ENCODE peak calls at places on chromosomes 6 and 20, in eight cellular contexts. D is breast epithelium, V is GM06990, S is heart left ventricle, L is AG04449, A is hepatocyte, T is tibial nerve, I is OCI-LY7. E is an unnamed sample.

GRCh38 chr6:158536891-158537798 is 22.7 kb upstream of the TMEM181 start:
- DNase-seq in D (no peak), V (no peak), S (peak; percentile 36), L (no peak), A (peak; percentile 70), T (no peak), I (no peak), E (peak; percentile 20)

GRCh38 chr20:44819936-44820335 is 9.6 kb upstream of the RIMS4 start:
- DNase-seq in D (no peak), V (no peak), S (no peak), L (no peak), A (no peak), T (no peak), I (no peak), E (no peak)

GRCh38 chr6:146410851-146411595 is 132.6 kb upstream of the RAB32 start:
- DNase-seq in D (no peak), V (no peak), S (no peak), L (no peak), A (no peak), T (no peak), I (no peak), E (peak; percentile 70)

GRCh38 chr20:32473231-32474008 is 111.7 kb downstream of the NOL4L start:
- DNase-seq in D (no peak), V (no peak), S (no peak), L (no peak), A (no peak), T (no peak), I (no peak), E (no peak)

GRCh38 chr6:69343856-69344255 is 453.0 kb downstream of the LMBRD1 start:
- DNase-seq in D (no peak), V (no peak), S (no peak), L (no peak), A (peak; percentile 30), T (no peak), I (no peak), E (no peak)

GRCh38 chr6:43172127-43173007 is 1.3 kb downstream of the SRF start:
- DNase-seq in D (peak; percentile 77), V (peak; percentile 59), S (peak; percentile 62), L (no peak), A (peak; percentile 62), T (peak; percentile 23), I (peak; percentile 39), E (peak; percentile 45)

GRCh38 chr6:47075741-47076421 is 33.7 kb upstream of the ADGRF1 start:
- DNase-seq in D (no peak), V (no peak), S (no peak), L (no peak), A (no peak), T (no peak), I (no peak), E (peak; percentile 87)

GRCh38 chr6:12748815-12749521 is 32.4 kb downstream of the PHACTR1 start:
- DNase-seq in D (no peak), V (no peak), S (no peak), L (no peak), A (no peak), T (no peak), I (no peak), E (no peak)

GRCh38 chr6:52361945-52362442 is at the start of gene PAQR8:
- DNase-seq in D (peak; percentile 27), V (peak; percentile 90), S (peak; percentile 88), L (no peak), A (peak; percentile 89), T (peak; percentile 38), I (peak; percentile 87), E (peak; percentile 53)

GRCh38 chr20:14189794-14190402 is 147.5 kb downstream of the FLRT3 start:
- DNase-seq in D (no peak), V (no peak), S (no peak), L (peak; percentile 7), A (peak; percentile 67), T (no peak), I (peak; percentile 1), E (peak; percentile 68)

GRCh38 chr20:24908642-24909041 is 40.4 kb upstream of the CST7 start:
- DNase-seq in D (no peak), V (no peak), S (no peak), L (no peak), A (no peak), T (no peak), I (no peak), E (no peak)

GRCh38 chr20:3696200-3696599 is 14.4 kb upstream of the ADAM33 start:
- DNase-seq in D (no peak), V (no peak), S (no peak), L (no peak), A (no peak), T (no peak), I (no peak), E (no peak)

GRCh38 chr20:63473555-63474449 is 1.3 kb upstream of the KCNQ2 start:
- DNase-seq in D (no peak), V (no peak), S (peak; percentile 22), L (no peak), A (no peak), T (no peak), I (no peak), E (no peak)

GRCh38 chr6:127690092-127690491 is 113.1 kb downstream of the C6orf58 start:
- DNase-seq in D (no peak), V (no peak), S (no peak), L (no peak), A (peak; percentile 12), T (no peak), I (no peak), E (peak; percentile 26)

GRCh38 chr6:168968228-168968627 is 285.4 kb downstream of the THBS2 start:
- DNase-seq in D (peak; percentile 42), V (no peak), S (peak; percentile 43), L (peak; percentile 81), A (peak; percentile 29), T (peak; percentile 26), I (peak; percentile 5), E (peak; percentile 1)

GRCh38 chr6:54988576-54988975 is 142.0 kb downstream of the FAM83B start:
- DNase-seq in D (no peak), V (no peak), S (no peak), L (no peak), A (no peak), T (no peak), I (no peak), E (peak; percentile 26)

GRCh38 chr6:41426438-41426851 is 91.0 kb downstream of the NCR2 start:
- DNase-seq in D (no peak), V (peak; percentile 47), S (no peak), L (no peak), A (peak; percentile 50), T (no peak), I (peak; percentile 18), E (no peak)

GRCh38 chr6:41425511-41425910 is 90.1 kb downstream of the NCR2 start:
- DNase-seq in D (no peak), V (no peak), S (no peak), L (no peak), A (no peak), T (no peak), I (no peak), E (no peak)

GRCh38 chr6:41428402-41428994 is 93.1 kb downstream of the NCR2 start:
- DNase-seq in D (no peak), V (no peak), S (peak; percentile 43), L (no peak), A (peak; percentile 56), T (peak; percentile 28), I (no peak), E (no peak)

GRCh38 chr6:41427642-41428401 is 92.4 kb downstream of the NCR2 start:
- DNase-seq in D (peak; percentile 58), V (peak; percentile 51), S (peak; percentile 60), L (no peak), A (peak; percentile 78), T (no peak), I (no peak), E (peak; percentile 25)

GRCh38 chr6:41426888-41427641 is 91.7 kb downstream of the NCR2 start:
- DNase-seq in D (no peak), V (no peak), S (peak; percentile 39), L (no peak), A (no peak), T (peak; percentile 29), I (no peak), E (no peak)
- H3K4me3 ChIP-seq in D (peak overlapping the region; percentile 58), V (peak overlapping the region; percentile 25), S (peak overlapping the region; percentile 48), L (no peak overlapping the region), A (peak overlapping the region; percentile 24), T (peak overlapping the region; percentile 54), I (no peak overlapping the region), E (no peak overlapping the region)

DNA sequence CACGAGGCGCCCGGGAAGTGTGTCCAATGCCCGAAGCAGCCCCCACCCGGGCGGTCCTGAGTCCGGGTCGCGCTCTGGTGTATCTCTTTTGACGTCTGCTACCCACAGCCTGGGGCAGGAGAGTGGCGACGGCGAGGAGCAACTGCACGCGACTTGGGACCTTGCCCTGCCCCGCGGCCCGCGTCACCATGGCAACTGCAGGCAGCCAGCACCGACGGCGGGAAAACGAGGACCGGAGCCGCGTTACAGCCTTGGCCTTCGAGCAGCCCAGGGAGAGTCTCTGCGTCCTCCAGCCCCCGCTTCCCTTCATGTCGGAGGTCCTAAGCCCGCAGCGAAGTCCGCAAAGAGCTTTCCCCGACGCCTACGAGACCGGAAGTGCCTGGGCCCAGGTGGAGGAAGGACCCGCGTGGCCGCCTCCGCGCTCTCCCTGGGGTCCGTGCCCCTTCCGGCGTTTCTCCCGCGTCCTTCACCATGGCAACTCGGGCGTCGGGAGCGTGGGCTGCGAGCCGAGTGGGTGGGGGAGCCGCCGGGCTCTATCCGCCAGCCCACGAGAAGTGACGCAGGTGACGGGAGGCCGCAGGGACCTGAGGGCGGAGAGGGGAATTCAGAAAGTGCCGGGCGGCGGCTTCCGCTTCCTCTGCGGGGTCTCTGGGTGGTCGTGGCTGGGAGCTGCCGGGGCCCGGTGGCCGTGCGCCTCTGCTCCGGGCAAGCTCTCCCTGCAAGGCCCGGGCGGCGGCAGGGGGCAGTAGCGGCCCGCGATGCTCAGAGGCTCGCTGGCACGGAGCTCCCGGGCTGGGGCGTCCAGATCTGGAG is 88.6 kb upstream of the TGM3 start:
- DNase-seq in D (peak; percentile 61), V (peak; percentile 79), S (peak; percentile 78), L (no peak), A (peak; percentile 90), T (peak; percentile 41), I (no peak), E (peak; percentile 65)
- TF ChIP-seq CTCF in D (peak; percentile 70), V (peak; percentile 77), S (peak; percentile 63), L (peak; percentile 97), A (peak; percentile 92), T (peak; percentile 60), I (peak; percentile 42), E (peak; percentile 50)

GRCh38 chr6:138526822-138527235 is 27.5 kb upstream of the NHSL1 start:
- DNase-seq in D (no peak), V (no peak), S (no peak), L (no peak), A (peak; percentile 16), T (no peak), I (no peak), E (no peak)
- H3K4me3 ChIP-seq in D (peak overlapping the region; percentile 32), V (no peak overlapping the region), S (no peak overlapping the region), L (no peak overlapping the region), A (no peak overlapping the region), T (no peak overlapping the region), I (no peak overlapping the region), E (no peak overlapping the region)

GRCh38 chr6:35897486-35897885 is 23.4 kb downstream of the SRPK1 start:
- DNase-seq in D (no peak), V (no peak), S (no peak), L (no peak), A (no peak), T (no peak), I (no peak), E (no peak)
- TF ChIP-seq CTCF in D (no peak), V (no peak), S (no peak), L (no peak), A (no peak), T (no peak), I (no peak), E (no peak)